ENCODE peak calls at places on chromosome 4, in ten cellular contexts. One of them, this sample, is unnamed.

GRCh38 chr4:27057053-27057452 is 196.4 kb downstream of the STIM2 start:
- DNase-seq in neuronal stem cell: no peak
- DNase-seq in left ventricle myocardium inferior: no peak
- DNase-seq in astrocyte of the cerebellum: no peak
- DNase-seq in effector CD4-positive, alpha-beta T cell: no peak
- DNase-seq in cortex of kidney: no peak
- DNase-seq in GM23248: no peak
- DNase-seq in stomach: no peak
- DNase-seq in stimulated activated CD8-positive, alpha-beta memory T cell treated with anti-CD3 and anti-CD28 coated beads, Interleukin-15, amount 100 ng/mL, for 1 hour: no peak
- DNase-seq in cerebellum: no peak
- DNase-seq in this sample: no peak

GRCh38 chr4:183855651-183856190 is 49.4 kb upstream of the STOX2 start:
- DNase-seq in neuronal stem cell: no peak
- DNase-seq in left ventricle myocardium inferior: no peak
- DNase-seq in astrocyte of the cerebellum: no peak
- DNase-seq in effector CD4-positive, alpha-beta T cell: no peak
- DNase-seq in cortex of kidney: no peak
- DNase-seq in GM23248: no peak
- DNase-seq in stomach: no peak
- DNase-seq in stimulated activated CD8-positive, alpha-beta memory T cell treated with anti-CD3 and anti-CD28 coated beads, Interleukin-15, amount 100 ng/mL, for 1 hour: no peak
- DNase-seq in cerebellum: no peak
- DNase-seq in this sample: no peak

GRCh38 chr4:184457530-184458249 is 16.7 kb downstream of the IRF2 start:
- DNase-seq in neuronal stem cell: no peak
- DNase-seq in left ventricle myocardium inferior: no peak
- DNase-seq in astrocyte of the cerebellum: no peak
- DNase-seq in effector CD4-positive, alpha-beta T cell: no peak
- DNase-seq in cortex of kidney: no peak
- DNase-seq in GM23248: peak; percentile 69
- DNase-seq in stomach: no peak
- DNase-seq in stimulated activated CD8-positive, alpha-beta memory T cell treated with anti-CD3 and anti-CD28 coated beads, Interleukin-15, amount 100 ng/mL, for 1 hour: no peak
- DNase-seq in cerebellum: peak; percentile 73
- DNase-seq in this sample: no peak

GRCh38 chr4:6946497-6946896 is 36.9 kb downstream of the TBC1D14 start:
- DNase-seq in neuronal stem cell: no peak
- DNase-seq in left ventricle myocardium inferior: no peak
- DNase-seq in astrocyte of the cerebellum: no peak
- DNase-seq in effector CD4-positive, alpha-beta T cell: no peak
- DNase-seq in cortex of kidney: no peak
- DNase-seq in GM23248: no peak
- DNase-seq in stomach: no peak
- DNase-seq in stimulated activated CD8-positive, alpha-beta memory T cell treated with anti-CD3 and anti-CD28 coated beads, Interleukin-15, amount 100 ng/mL, for 1 hour: no peak
- DNase-seq in cerebellum: no peak
- DNase-seq in this sample: no peak

GRCh38 chr4:140595065-140595464 is 26.3 kb upstream of the UCP1 start:
- DNase-seq in neuronal stem cell: no peak
- DNase-seq in left ventricle myocardium inferior: no peak
- DNase-seq in astrocyte of the cerebellum: no peak
- DNase-seq in effector CD4-positive, alpha-beta T cell: no peak
- DNase-seq in cortex of kidney: no peak
- DNase-seq in GM23248: peak; percentile 37
- DNase-seq in stomach: peak; percentile 31
- DNase-seq in stimulated activated CD8-positive, alpha-beta memory T cell treated with anti-CD3 and anti-CD28 coated beads, Interleukin-15, amount 100 ng/mL, for 1 hour: no peak
- DNase-seq in cerebellum: peak; percentile 58
- DNase-seq in this sample: no peak

GRCh38 chr4:52173470-52174055 is 122.5 kb downstream of the SPATA18 start:
- DNase-seq in neuronal stem cell: no peak
- DNase-seq in left ventricle myocardium inferior: peak; percentile 64
- DNase-seq in astrocyte of the cerebellum: no peak
- DNase-seq in effector CD4-positive, alpha-beta T cell: no peak
- DNase-seq in cortex of kidney: no peak
- DNase-seq in GM23248: peak; percentile 61
- DNase-seq in stomach: no peak
- DNase-seq in stimulated activated CD8-positive, alpha-beta memory T cell treated with anti-CD3 and anti-CD28 coated beads, Interleukin-15, amount 100 ng/mL, for 1 hour: no peak
- DNase-seq in cerebellum: no peak
- DNase-seq in this sample: no peak

GRCh38 chr4:45147866-45148265 is 421.5 kb upstream of the GNPDA2 start:
- DNase-seq in neuronal stem cell: no peak
- DNase-seq in left ventricle myocardium inferior: no peak
- DNase-seq in astrocyte of the cerebellum: peak; percentile 46
- DNase-seq in effector CD4-positive, alpha-beta T cell: no peak
- DNase-seq in cortex of kidney: no peak
- DNase-seq in GM23248: peak; percentile 13
- DNase-seq in stomach: no peak
- DNase-seq in stimulated activated CD8-positive, alpha-beta memory T cell treated with anti-CD3 and anti-CD28 coated beads, Interleukin-15, amount 100 ng/mL, for 1 hour: no peak
- DNase-seq in cerebellum: no peak
- DNase-seq in this sample: no peak

GRCh38 chr4:122873752-122874151 is 47.1 kb downstream of the FGF2 start:
- DNase-seq in neuronal stem cell: no peak
- DNase-seq in left ventricle myocardium inferior: no peak
- DNase-seq in astrocyte of the cerebellum: no peak
- DNase-seq in effector CD4-positive, alpha-beta T cell: no peak
- DNase-seq in cortex of kidney: no peak
- DNase-seq in GM23248: peak; percentile 65
- DNase-seq in stomach: no peak
- DNase-seq in stimulated activated CD8-positive, alpha-beta memory T cell treated with anti-CD3 and anti-CD28 coated beads, Interleukin-15, amount 100 ng/mL, for 1 hour: no peak
- DNase-seq in cerebellum: no peak
- DNase-seq in this sample: no peak

GRCh38 chr4:85860066-85860465 is 385.1 kb downstream of the ARHGAP24 start:
- DNase-seq in neuronal stem cell: no peak
- DNase-seq in left ventricle myocardium inferior: no peak
- DNase-seq in astrocyte of the cerebellum: no peak
- DNase-seq in effector CD4-positive, alpha-beta T cell: no peak
- DNase-seq in cortex of kidney: no peak
- DNase-seq in GM23248: peak; percentile 82
- DNase-seq in stomach: no peak
- DNase-seq in stimulated activated CD8-positive, alpha-beta memory T cell treated with anti-CD3 and anti-CD28 coated beads, Interleukin-15, amount 100 ng/mL, for 1 hour: no peak
- DNase-seq in cerebellum: no peak
- DNase-seq in this sample: no peak

GRCh38 chr4:78592104-78592783 is 40.7 kb downstream of the ANXA3 start:
- DNase-seq in neuronal stem cell: no peak
- DNase-seq in left ventricle myocardium inferior: no peak
- DNase-seq in astrocyte of the cerebellum: no peak
- DNase-seq in effector CD4-positive, alpha-beta T cell: no peak
- DNase-seq in cortex of kidney: no peak
- DNase-seq in GM23248: peak; percentile 16
- DNase-seq in stomach: no peak
- DNase-seq in stimulated activated CD8-positive, alpha-beta memory T cell treated with anti-CD3 and anti-CD28 coated beads, Interleukin-15, amount 100 ng/mL, for 1 hour: no peak
- DNase-seq in cerebellum: no peak
- DNase-seq in this sample: no peak

GRCh38 chr4:127469575-127470289 is 163.0 kb upstream of the INTU start:
- DNase-seq in neuronal stem cell: no peak
- DNase-seq in left ventricle myocardium inferior: no peak
- DNase-seq in astrocyte of the cerebellum: no peak
- DNase-seq in effector CD4-positive, alpha-beta T cell: no peak
- DNase-seq in cortex of kidney: no peak
- DNase-seq in GM23248: no peak
- DNase-seq in stomach: no peak
- DNase-seq in stimulated activated CD8-positive, alpha-beta memory T cell treated with anti-CD3 and anti-CD28 coated beads, Interleukin-15, amount 100 ng/mL, for 1 hour: no peak
- DNase-seq in cerebellum: no peak
- DNase-seq in this sample: no peak

GRCh38 chr4:89539374-89539773 is 231.8 kb upstream of the GPRIN3 start:
- DNase-seq in neuronal stem cell: no peak
- DNase-seq in left ventricle myocardium inferior: no peak
- DNase-seq in astrocyte of the cerebellum: no peak
- DNase-seq in effector CD4-positive, alpha-beta T cell: no peak
- DNase-seq in cortex of kidney: no peak
- DNase-seq in GM23248: peak; percentile 73
- DNase-seq in stomach: no peak
- DNase-seq in stimulated activated CD8-positive, alpha-beta memory T cell treated with anti-CD3 and anti-CD28 coated beads, Interleukin-15, amount 100 ng/mL, for 1 hour: no peak
- DNase-seq in cerebellum: no peak
- DNase-seq in this sample: no peak

GRCh38 chr4:75908555-75908954 is 6.3 kb upstream of the PPEF2 start:
- DNase-seq in neuronal stem cell: no peak
- DNase-seq in left ventricle myocardium inferior: no peak
- DNase-seq in astrocyte of the cerebellum: no peak
- DNase-seq in effector CD4-positive, alpha-beta T cell: no peak
- DNase-seq in cortex of kidney: no peak
- DNase-seq in GM23248: peak; percentile 4
- DNase-seq in stomach: no peak
- DNase-seq in stimulated activated CD8-positive, alpha-beta memory T cell treated with anti-CD3 and anti-CD28 coated beads, Interleukin-15, amount 100 ng/mL, for 1 hour: no peak
- DNase-seq in cerebellum: no peak
- DNase-seq in this sample: no peak

GRCh38 chr4:159071178-159071968 is 31.5 kb upstream of the RAPGEF2 start:
- DNase-seq in neuronal stem cell: no peak
- DNase-seq in left ventricle myocardium inferior: no peak
- DNase-seq in astrocyte of the cerebellum: peak; percentile 96
- DNase-seq in effector CD4-positive, alpha-beta T cell: no peak
- DNase-seq in cortex of kidney: no peak
- DNase-seq in GM23248: peak; percentile 65
- DNase-seq in stomach: no peak
- DNase-seq in stimulated activated CD8-positive, alpha-beta memory T cell treated with anti-CD3 and anti-CD28 coated beads, Interleukin-15, amount 100 ng/mL, for 1 hour: no peak
- DNase-seq in cerebellum: no peak
- DNase-seq in this sample: no peak

GRCh38 chr4:82782626-82783025 is 16.0 kb downstream of the SCD5 start:
- DNase-seq in neuronal stem cell: no peak
- DNase-seq in left ventricle myocardium inferior: no peak
- DNase-seq in astrocyte of the cerebellum: no peak
- DNase-seq in effector CD4-positive, alpha-beta T cell: no peak
- DNase-seq in cortex of kidney: no peak
- DNase-seq in GM23248: no peak
- DNase-seq in stomach: no peak
- DNase-seq in stimulated activated CD8-positive, alpha-beta memory T cell treated with anti-CD3 and anti-CD28 coated beads, Interleukin-15, amount 100 ng/mL, for 1 hour: no peak
- DNase-seq in cerebellum: no peak
- DNase-seq in this sample: no peak

GRCh38 chr4:74671074-74671698 is 123.1 kb downstream of the BTC start:
- DNase-seq in neuronal stem cell: peak; percentile 45
- DNase-seq in left ventricle myocardium inferior: peak; percentile 11
- DNase-seq in astrocyte of the cerebellum: peak; percentile 62
- DNase-seq in effector CD4-positive, alpha-beta T cell: no peak
- DNase-seq in cortex of kidney: no peak
- DNase-seq in GM23248: peak; percentile 86
- DNase-seq in stomach: peak; percentile 46
- DNase-seq in stimulated activated CD8-positive, alpha-beta memory T cell treated with anti-CD3 and anti-CD28 coated beads, Interleukin-15, amount 100 ng/mL, for 1 hour: peak; percentile 14
- DNase-seq in cerebellum: no peak
- DNase-seq in this sample: no peak

GRCh38 chr4:63122955-63123354 is 1286.3 kb downstream of the TECRL start:
- DNase-seq in neuronal stem cell: no peak
- DNase-seq in left ventricle myocardium inferior: no peak
- DNase-seq in astrocyte of the cerebellum: no peak
- DNase-seq in effector CD4-positive, alpha-beta T cell: no peak
- DNase-seq in cortex of kidney: no peak
- DNase-seq in GM23248: no peak
- DNase-seq in stomach: no peak
- DNase-seq in stimulated activated CD8-positive, alpha-beta memory T cell treated with anti-CD3 and anti-CD28 coated beads, Interleukin-15, amount 100 ng/mL, for 1 hour: no peak
- DNase-seq in cerebellum: no peak
- DNase-seq in this sample: no peak

GRCh38 chr4:7353846-7354610 is 80.7 kb downstream of the PSAPL1 start:
- DNase-seq in neuronal stem cell: no peak
- DNase-seq in left ventricle myocardium inferior: no peak
- DNase-seq in astrocyte of the cerebellum: no peak
- DNase-seq in effector CD4-positive, alpha-beta T cell: no peak
- DNase-seq in cortex of kidney: no peak
- DNase-seq in GM23248: no peak
- DNase-seq in stomach: no peak
- DNase-seq in stimulated activated CD8-positive, alpha-beta memory T cell treated with anti-CD3 and anti-CD28 coated beads, Interleukin-15, amount 100 ng/mL, for 1 hour: no peak
- DNase-seq in cerebellum: no peak
- DNase-seq in this sample: no peak

GRCh38 chr4:5510506-5510905 is 197.9 kb downstream of the EVC2 start:
- DNase-seq in neuronal stem cell: no peak
- DNase-seq in left ventricle myocardium inferior: no peak
- DNase-seq in astrocyte of the cerebellum: no peak
- DNase-seq in effector CD4-positive, alpha-beta T cell: no peak
- DNase-seq in cortex of kidney: no peak
- DNase-seq in GM23248: peak; percentile 5
- DNase-seq in stomach: no peak
- DNase-seq in stimulated activated CD8-positive, alpha-beta memory T cell treated with anti-CD3 and anti-CD28 coated beads, Interleukin-15, amount 100 ng/mL, for 1 hour: no peak
- DNase-seq in cerebellum: no peak
- DNase-seq in this sample: no peak

GRCh38 chr4:131459430-131460101 is 1689.5 kb upstream of the PCDH10 start:
- DNase-seq in neuronal stem cell: no peak
- DNase-seq in left ventricle myocardium inferior: no peak
- DNase-seq in astrocyte of the cerebellum: no peak
- DNase-seq in effector CD4-positive, alpha-beta T cell: no peak
- DNase-seq in cortex of kidney: no peak
- DNase-seq in GM23248: no peak
- DNase-seq in stomach: no peak
- DNase-seq in stimulated activated CD8-positive, alpha-beta memory T cell treated with anti-CD3 and anti-CD28 coated beads, Interleukin-15, amount 100 ng/mL, for 1 hour: no peak
- DNase-seq in cerebellum: no peak
- DNase-seq in this sample: no peak

GRCh38 chr4:113684534-113685091 is 76.9 kb downstream of the CAMK2D start:
- DNase-seq in neuronal stem cell: no peak
- DNase-seq in left ventricle myocardium inferior: peak; percentile 71
- DNase-seq in astrocyte of the cerebellum: no peak
- DNase-seq in effector CD4-positive, alpha-beta T cell: no peak
- DNase-seq in cortex of kidney: no peak
- DNase-seq in GM23248: peak; percentile 73
- DNase-seq in stomach: peak; percentile 31
- DNase-seq in stimulated activated CD8-positive, alpha-beta memory T cell treated with anti-CD3 and anti-CD28 coated beads, Interleukin-15, amount 100 ng/mL, for 1 hour: no peak
- DNase-seq in cerebellum: peak; percentile 26
- DNase-seq in this sample: no peak

GRCh38 chr4:138086471-138086870 is 155.7 kb downstream of the SLC7A11 start:
- DNase-seq in neuronal stem cell: no peak
- DNase-seq in left ventricle myocardium inferior: no peak
- DNase-seq in astrocyte of the cerebellum: no peak
- DNase-seq in effector CD4-positive, alpha-beta T cell: no peak
- DNase-seq in cortex of kidney: no peak
- DNase-seq in GM23248: no peak
- DNase-seq in stomach: no peak
- DNase-seq in stimulated activated CD8-positive, alpha-beta memory T cell treated with anti-CD3 and anti-CD28 coated beads, Interleukin-15, amount 100 ng/mL, for 1 hour: no peak
- DNase-seq in cerebellum: no peak
- DNase-seq in this sample: no peak

GRCh38 chr4:149306537-149306936 is 509.1 kb downstream of the IQCM start:
- DNase-seq in neuronal stem cell: no peak
- DNase-seq in left ventricle myocardium inferior: no peak
- DNase-seq in astrocyte of the cerebellum: no peak
- DNase-seq in effector CD4-positive, alpha-beta T cell: no peak
- DNase-seq in cortex of kidney: no peak
- DNase-seq in GM23248: no peak
- DNase-seq in stomach: no peak
- DNase-seq in stimulated activated CD8-positive, alpha-beta memory T cell treated with anti-CD3 and anti-CD28 coated beads, Interleukin-15, amount 100 ng/mL, for 1 hour: no peak
- DNase-seq in cerebellum: no peak
- DNase-seq in this sample: no peak

GRCh38 chr4:113383111-113383785 is 333.8 kb downstream of the ANK2 start:
- DNase-seq in neuronal stem cell: no peak
- DNase-seq in left ventricle myocardium inferior: no peak
- DNase-seq in astrocyte of the cerebellum: peak; percentile 76
- DNase-seq in effector CD4-positive, alpha-beta T cell: no peak
- DNase-seq in cortex of kidney: no peak
- DNase-seq in GM23248: peak; percentile 94
- DNase-seq in stomach: no peak
- DNase-seq in stimulated activated CD8-positive, alpha-beta memory T cell treated with anti-CD3 and anti-CD28 coated beads, Interleukin-15, amount 100 ng/mL, for 1 hour: no peak
- DNase-seq in cerebellum: peak; percentile 34
- DNase-seq in this sample: no peak